ENCODE peak calls at places on chromosomes 13 and 19, in four cellular contexts. D is activated T-cell treated with anti-CD3 and anti-CD28 coated beads, Interleukin-2, amount 50 U/mL, for 48 hours; S is EL; R is GM04503. M is an unnamed sample.

GRCh38 chr13:29713841-29714240 is 118.4 kb upstream of the SLC7A1 start:
- DNase-seq in D (peak; percentile 26), S (peak; percentile 13), R (no peak), M (no peak)

GRCh38 chr19:34253711-34254551 is 423 bp upstream of the GARRE1 start:
- DNase-seq in D (peak; percentile 91), S (peak; percentile 63), R (no peak), M (no peak)

GRCh38 chr19:17052439-17052838 is 22.8 kb downstream of the HAUS8 start:
- DNase-seq in D (peak; percentile 36), S (peak; percentile 22), R (no peak), M (peak; percentile 75)

GRCh38 chr13:113997845-113998751 is 24.2 kb upstream of the C13orf46 start:
- DNase-seq in D (no peak), S (peak; percentile 47), R (no peak), M (no peak)

GRCh38 chr19:8323781-8324185 is 2.5 kb downstream of the RPS28 start:
- DNase-seq in D (no peak), S (no peak), R (no peak), M (no peak)

GRCh38 chr19:11578342-11579142 is 1.1 kb upstream of the ACP5 start:
- DNase-seq in D (peak; percentile 50), S (no peak), R (no peak), M (no peak)

GRCh38 chr19:48403606-48404005 is 10.1 kb downstream of the GRIN2D start:
- DNase-seq in D (peak; percentile 51), S (peak; percentile 68), R (no peak), M (peak; percentile 67)

GRCh38 chr13:96417956-96418355 is 328.0 kb downstream of the HS6ST3 start:
- DNase-seq in D (no peak), S (no peak), R (no peak), M (no peak)

GRCh38 chr13:34322416-34323074 is 504.6 kb downstream of the RFC3 start:
- DNase-seq in D (no peak), S (no peak), R (no peak), M (no peak)

GRCh38 chr13:51475727-51476521 is 23.1 kb upstream of the INTS6 start:
- DNase-seq in D (no peak), S (peak; percentile 35), R (no peak), M (no peak)

GRCh38 chr19:50376166-50377050 is at the start of gene NR1H2:
- DNase-seq in D (peak; percentile 96), S (peak; percentile 97), R (peak; percentile 73), M (peak; percentile 71)

GRCh38 chr13:30053904-30054303 is 203.5 kb upstream of the UBL3 start:
- DNase-seq in D (no peak), S (no peak), R (no peak), M (no peak)

GRCh38 chr13:26230703-26231102 is 8.6 kb upstream of the RNF6 start:
- DNase-seq in D (no peak), S (no peak), R (no peak), M (no peak)

GRCh38 chr19:45767410-45767880 is 1.6 kb downstream of the SIX5 start:
- DNase-seq in D (no peak), S (peak; percentile 86), R (peak; percentile 41), M (peak; percentile 87)

GRCh38 chr19:16457195-16457953 is 14.4 kb downstream of the EPS15L1 start:
- DNase-seq in D (peak; percentile 31), S (peak; percentile 67), R (no peak), M (no peak)

GRCh38 chr19:2494447-2495129 is 18.7 kb downstream of the GADD45B start:
- DNase-seq in D (peak; percentile 64), S (peak; percentile 76), R (peak; percentile 53), M (peak; percentile 79)

GRCh38 chr19:4454952-4455738 is 2.4 kb downstream of the UBXN6 start:
- DNase-seq in D (no peak), S (peak; percentile 69), R (peak; percentile 11), M (no peak)

GRCh38 chr13:75872970-75873369 is 236.8 kb downstream of the LMO7 start:
- DNase-seq in D (no peak), S (no peak), R (no peak), M (no peak)

GRCh38 chr13:39035204-39035603 is 2.7 kb downstream of the PROSER1 start:
- DNase-seq in D (no peak), S (no peak), R (no peak), M (no peak)

GRCh38 chr19:14943601-14944000 is 2.3 kb downstream of the OR7C2 start:
- DNase-seq in D (no peak), S (peak; percentile 3), R (peak; percentile 31), M (no peak)

GRCh38 chr19:55305983-55306562 is 19.1 kb downstream of the TMEM150B start:
- DNase-seq in D (no peak), S (no peak), R (no peak), M (no peak)

GRCh38 chr13:110128546-110128945 is 178.4 kb downstream of the COL4A1 start:
- DNase-seq in D (no peak), S (no peak), R (no peak), M (no peak)

GRCh38 chr19:5335593-5335992 is 5.0 kb downstream of the PTPRS start:
- DNase-seq in D (no peak), S (no peak), R (no peak), M (no peak)

GRCh38 chr13:23570099-23570926 is at the start of gene TNFRSF19:
- DNase-seq in D (no peak), S (peak; percentile 77), R (peak; percentile 83), M (peak; percentile 5)

GRCh38 chr13:113817860-113818691 is 45.8 kb downstream of the GAS6 start:
- DNase-seq in D (no peak), S (no peak), R (no peak), M (no peak)

GRCh38 chr13:33644607-33645543 is 173.1 kb upstream of the RFC3 start:
- DNase-seq in D (peak; percentile 29), S (no peak), R (peak; percentile 45), M (no peak)

GRCh38 chr19:33239223-33239975 is 13.7 kb upstream of the SLC7A10 start:
- DNase-seq in D (no peak), S (no peak), R (no peak), M (no peak)

GRCh38 chr13:32881074-32881791 is 135.0 kb upstream of the KL start:
- DNase-seq in D (no peak), S (peak; percentile 58), R (peak; percentile 63), M (no peak)

GRCh38 chr13:62626771-62627170 is 1211.1 kb upstream of the PCDH20 start:
- DNase-seq in D (no peak), S (no peak), R (no peak), M (peak; percentile 5)

GRCh38 chr19:19554074-19555023 is 16.3 kb downstream of the CILP2 start:
- DNase-seq in D (peak; percentile 81), S (peak; percentile 54), R (no peak), M (peak; percentile 51)

M was measured in T47D.